ENCODE peak calls at places on chromosomes 7 and 10, in four cellular contexts. V is NCI-H2107, E is NCI-H1092 treated with DMSO at 0.1 percent for 48 hours, X is H7. C is an unnamed sample.

GRCh38 chr7:131844380-131844779 is 288.0 kb upstream of the PODXL start:
- DNase-seq in V (no peak), X (no peak), E (no peak), C (no peak)

GRCh38 chr10:71725249-71725648 is 5.7 kb upstream of the C10orf105 start:
- DNase-seq in X (no peak), V (no peak), E (no peak), C (no peak)

GRCh38 chr7:46930336-46930735 is 651.6 kb downstream of the TNS3 start:
- DNase-seq in X (no peak), V (no peak), E (no peak), C (no peak)

GRCh38 chr10:30392564-30392990 is 41.4 kb upstream of the MAP3K8 start:
- DNase-seq in V (peak), E (peak), X (peak), C (peak)

GRCh38 chr7:143408686-143409551 is at the start of gene EPHA1:
- DNase-seq in V (no peak), X (peak), E (no peak), C (peak)

GRCh38 chr10:133013478-133013877 is 71.1 kb upstream of the CFAP46 start:
- DNase-seq in E (no peak), V (no peak), X (no peak), C (no peak)

GRCh38 chr7:100157334-100158228 is 942 bp downstream of the TRAPPC14 start:
- DNase-seq in X (peak), V (no peak), E (no peak), C (peak)

GRCh38 chr7:91940171-91940570 is 491 bp upstream of the AKAP9 start:
- DNase-seq in E (peak), X (peak), V (no peak), C (peak)

GRCh38 chr10:103276251-103276936 is 544 bp upstream of the INA start:
- DNase-seq in X (no peak), V (no peak), E (no peak), C (peak)

GRCh38 chr10:78755877-78756455 is 312.8 kb upstream of the ZMIZ1 start:
- DNase-seq in V (no peak), X (no peak), E (no peak), C (no peak)

GRCh38 chr10:130301026-130301892 is 165.1 kb downstream of the GLRX3 start:
- DNase-seq in V (no peak), X (no peak), E (peak), C (no peak)

GRCh38 chr10:103455235-103455634 is 3.1 kb upstream of the CALHM2 start:
- DNase-seq in E (no peak), V (no peak), X (peak), C (no peak)

GRCh38 chr10:34299105-34299611 is 515.9 kb downstream of the PARD3 start:
- DNase-seq in V (no peak), X (no peak), E (no peak), C (no peak)

GRCh38 chr7:114740095-114740494 is 181.8 kb upstream of the MDFIC start:
- DNase-seq in X (no peak), E (no peak), V (no peak), C (no peak)

GRCh38 chr10:15123749-15124184 is 26.6 kb downstream of the RPP38 start:
- DNase-seq in X (no peak), V (no peak), E (no peak), C (no peak)

GRCh38 chr7:47444376-47445098 is 137.4 kb downstream of the TNS3 start:
- DNase-seq in E (no peak), V (no peak), X (peak), C (no peak)

GRCh38 chr10:6151087-6151977 is 51.4 kb upstream of the PFKFB3 start:
- DNase-seq in X (peak), V (no peak), E (no peak), C (peak)

GRCh38 chr10:80414126-80414898 is 6.0 kb downstream of the PRXL2A start:
- DNase-seq in E (peak), X (no peak), V (peak), C (no peak)

GRCh38 chr7:63077841-63078240 is 920.8 kb upstream of the ZNF722 start:
- DNase-seq in E (no peak), X (no peak), V (no peak), C (no peak)

GRCh38 chr10:58998924-58999713 is 177.3 kb upstream of the PHYHIPL start:
- DNase-seq in V (no peak), X (no peak), E (no peak), C (no peak)

GRCh38 chr10:96690755-96691730 is 29.3 kb downstream of the PIK3AP1 start:
- DNase-seq in V (no peak), E (no peak), X (peak), C (no peak)

GRCh38 chr7:157490465-157490912 is 153.7 kb downstream of the DNAJB6 start:
- DNase-seq in X (no peak), V (no peak), E (no peak), C (no peak)

GRCh38 chr10:18400201-18400910 is 251.0 kb downstream of the NSUN6 start:
- DNase-seq in X (peak), E (no peak), V (peak), C (peak)

GRCh38 chr7:24328050-24328449 is 44.1 kb downstream of the NPY start:
- DNase-seq in E (no peak), V (peak), X (no peak), C (no peak)

GRCh38 chr10:25506821-25507335 is 332.1 kb downstream of the GPR158 start:
- DNase-seq in E (no peak), X (no peak), V (no peak), C (no peak)

GRCh38 chr10:29845166-29845565 is 210.4 kb upstream of the SVIL start:
- DNase-seq in V (no peak), X (no peak), E (no peak), C (no peak)

GRCh38 chr7:121180436-121181063 is 148.2 kb upstream of the WNT16 start:
- DNase-seq in V (no peak), E (no peak), X (no peak), C (no peak)

GRCh38 chr7:50142421-50143113 is 49.5 kb upstream of the ZPBP start:
- DNase-seq in X (no peak), E (peak), V (no peak), C (peak)

GRCh38 chr10:45424668-45425404 is 50.8 kb downstream of the ALOX5 start:
- DNase-seq in X (peak), V (no peak), E (no peak), C (no peak)

GRCh38 chr10:6649107-6649720 is 69.1 kb upstream of the PRKCQ start:
- DNase-seq in E (no peak), V (no peak), X (no peak), C (no peak)

GRCh38 chr7:150685219-150686029 is at the start of gene GIMAP2:
- DNase-seq in E (no peak), V (no peak), X (no peak), C (no peak)

GRCh38 chr7:124796771-124797170 is 31.2 kb upstream of the GPR37 start:
- DNase-seq in E (no peak), V (no peak), X (no peak), C (no peak)

GRCh38 chr10:48363617-48364355 is 57.3 kb downstream of the MAPK8 start:
- DNase-seq in X (no peak), E (peak), V (no peak), C (peak)

GRCh38 chr10:122487231-122487765 is 25.9 kb downstream of the HTRA1 start:
- DNase-seq in V (peak), E (peak), X (no peak), C (peak)

GRCh38 chr10:89079991-89080390 is 89.4 kb downstream of the FAS start:
- DNase-seq in V (no peak), E (no peak), X (no peak), C (no peak)

GRCh38 chr10:6108072-6108471 is 19.2 kb downstream of the RBM17 start:
- DNase-seq in X (no peak), V (no peak), E (no peak), C (no peak)

GRCh38 chr10:121465215-121465614 is 133.0 kb downstream of the FGFR2 start:
- DNase-seq in E (no peak), V (no peak), X (no peak), C (no peak)

GRCh38 chr10:125774144-125774543 is 1.5 kb downstream of the MMP21 start:
- DNase-seq in X (no peak), E (no peak), V (no peak), C (no peak)

C was measured in neural progenitor cell.